ENCODE peak calls at places on chromosomes 16 and 17, in eight cellular contexts. L is HuH-7; R is HTR-8/SVneo; N is hypothalamus; C is SK-N-DZ; G is activated CD8-positive, alpha-beta memory T cell treated with anti-CD3 and anti-CD28 coated beads for 24 hours; P is A549; H is astrocyte. X is an unnamed sample.

GRCh38 chr17:42518046-42518754 is 17.8 kb upstream of the NAGLU start:
- DNase-seq in L (no peak), N (no peak), P (peak), R (peak), H (peak), G (no peak), C (no peak), X (no peak)

GRCh38 chr17:2347805-2348685 is 10.7 kb downstream of the SGSM2 start:
- DNase-seq in P (peak), C (peak), R (peak), L (peak), G (no peak), H (peak), N (peak), X (peak)

GRCh38 chr17:1091190-1091534 is 88.6 kb downstream of the ABR start:
- DNase-seq in P (no peak), C (no peak), G (no peak), H (no peak), L (no peak), N (no peak), R (no peak), X (no peak)

GRCh38 chr17:34465756-34466155 is 102.7 kb upstream of the CCL1 start:
- DNase-seq in G (no peak), P (no peak), R (no peak), C (no peak), N (no peak), H (no peak), L (no peak), X (no peak)

GRCh38 chr16:16148755-16149154 is 74.5 kb downstream of the ABCC6 start:
- DNase-seq in N (no peak), C (no peak), L (no peak), G (no peak), P (no peak), R (no peak), H (no peak), X (no peak)

GRCh38 chr16:17304124-17304813 is 166.5 kb downstream of the XYLT1 start:
- DNase-seq in H (peak), L (no peak), N (no peak), G (no peak), C (no peak), R (no peak), P (no peak), X (no peak)

GRCh38 chr17:43360376-43360738 is 38.4 kb upstream of the ARL4D start:
- DNase-seq in G (peak), P (peak), L (no peak), N (no peak), H (peak), C (no peak), R (peak), X (peak)

GRCh38 chr17:63996430-63997182 is 1.5 kb upstream of the PRR29 start:
- DNase-seq in P (no peak), G (peak), R (no peak), C (no peak), N (no peak), H (no peak), L (no peak), X (no peak)

GRCh38 chr17:72967963-72968585 is 124.4 kb downstream of the SLC39A11 start:
- DNase-seq in R (no peak), P (no peak), N (no peak), H (no peak), C (no peak), G (no peak), L (no peak), X (no peak)

GRCh38 chr16:27677300-27677699 is 127.4 kb downstream of the KATNIP start:
- DNase-seq in R (no peak), N (no peak), C (no peak), G (no peak), H (peak), L (no peak), P (peak), X (no peak)

GRCh38 chr17:60102632-60103047 is 23.9 kb upstream of the HEATR6 start:
- DNase-seq in N (no peak), G (peak), H (peak), C (peak), P (peak), L (no peak), R (no peak), X (peak)

GRCh38 chr17:41505836-41506767 is 690 bp upstream of the KRT13 start:
- DNase-seq in L (no peak), R (no peak), H (no peak), N (no peak), C (no peak), G (no peak), P (no peak), X (no peak)

GRCh38 chr16:88522276-88522949 is 47.8 kb upstream of the ZC3H18 start:
- DNase-seq in N (no peak), L (no peak), G (no peak), R (no peak), C (no peak), H (no peak), P (no peak), X (no peak)

GRCh38 chr17:74132354-74132753 is 71.1 kb upstream of the RPL38 start:
- DNase-seq in G (no peak), P (no peak), R (no peak), H (no peak), N (no peak), L (no peak), C (no peak), X (no peak)

GRCh38 chr16:17273142-17273561 is 197.6 kb downstream of the XYLT1 start:
- DNase-seq in C (no peak), R (no peak), L (no peak), N (no peak), H (peak), P (peak), G (peak), X (no peak)

GRCh38 chr17:14621826-14622621 is 321.1 kb downstream of the HS3ST3B1 start:
- DNase-seq in C (no peak), N (no peak), G (no peak), L (no peak), P (no peak), H (no peak), R (no peak), X (no peak)

GRCh38 chr17:18203308-18203707 is 19.7 kb downstream of the ALKBH5 start:
- DNase-seq in G (no peak), P (no peak), N (no peak), H (no peak), L (no peak), R (no peak), C (no peak), X (no peak)

GRCh38 chr16:68347605-68348004 is 36.8 kb downstream of the PRMT7 start:
- DNase-seq in H (no peak), C (no peak), N (no peak), G (no peak), R (no peak), L (no peak), P (no peak), X (no peak)

GRCh38 chr17:74354123-74354522 is 7.5 kb downstream of the BTBD17 start:
- DNase-seq in H (no peak), L (peak), N (peak), G (peak), C (peak), R (no peak), P (peak), X (peak)

GRCh38 chr17:80949451-80950421 is 41.9 kb upstream of the CHMP6 start:
- DNase-seq in N (no peak), G (no peak), P (no peak), L (no peak), H (no peak), C (no peak), R (no peak), X (peak)

GRCh38 chr16:57761957-57762356 is 26.4 kb downstream of the KATNB1 start:
- DNase-seq in N (no peak), C (no peak), G (no peak), R (no peak), P (no peak), H (no peak), L (no peak), X (no peak)

GRCh38 chr16:87437911-87438610 is 45.9 kb downstream of the MAP1LC3B start:
- DNase-seq in P (no peak), C (no peak), L (no peak), G (no peak), H (no peak), R (no peak), N (no peak), X (no peak)

GRCh38 chr16:81558077-81558443 is 113.5 kb downstream of the CMIP start:
- DNase-seq in G (no peak), C (no peak), P (no peak), H (no peak), N (no peak), L (peak), R (no peak), X (no peak)

GRCh38 chr16:73047536-73048291 is at the start of gene ZFHX3:
- DNase-seq in H (no peak), R (no peak), G (no peak), N (peak), P (no peak), L (no peak), C (peak), X (peak)

GRCh38 chr16:78441298-78441697 is 341.8 kb downstream of the WWOX start:
- DNase-seq in R (no peak), G (no peak), H (no peak), L (no peak), N (no peak), C (no peak), P (no peak), X (no peak)

GRCh38 chr17:13346996-13347762 is 254.6 kb downstream of the HS3ST3A1 start:
- DNase-seq in R (no peak), P (no peak), H (peak), L (no peak), C (no peak), G (no peak), N (no peak), X (no peak)